ENCODE peak calls at places on chromosome 4, in ten cellular contexts. Y is HCT116, Z is body of pancreas, K is gastrocnemius medialis, X is ovary, F is uterus, H is heart left ventricle, V is testis, L is IMR-90, M is esophagus squamous epithelium. C is an unnamed sample.

GRCh38 chr4:74621616-74622015 is 172.7 kb downstream of the BTC start:
- DNase-seq in Y (no peak), Z (no peak), K (no peak), X (no peak), F (no peak), H (no peak), V (no peak), L (no peak), M (no peak), C (no peak)

GRCh38 chr4:128286474-128287158 is 997 bp downstream of the PGRMC2 start:
- DNase-seq in Y (peak; percentile 22), Z (no peak), K (no peak), X (no peak), F (no peak), H (no peak), V (no peak), L (peak; percentile 61), M (no peak), C (no peak)

GRCh38 chr4:8201341-8201781 is 2.3 kb downstream of the SH3TC1 start:
- DNase-seq in Y (no peak), Z (no peak), K (no peak), X (no peak), F (no peak), H (no peak), V (peak; percentile 34), L (no peak), M (no peak), C (no peak)

GRCh38 chr4:99394913-99395312 is 40.2 kb downstream of the ADH7 start:
- DNase-seq in Y (no peak), Z (no peak), K (no peak), X (no peak), F (no peak), H (no peak), V (no peak), L (peak; percentile 80), M (no peak), C (no peak)

GRCh38 chr4:3297066-3297859 is 4.4 kb downstream of the RGS12 start:
- DNase-seq in Y (no peak), Z (no peak), K (peak; percentile 6), X (no peak), F (no peak), H (no peak), V (peak; percentile 6), L (no peak), M (no peak), C (peak; percentile 6)

GRCh38 chr4:101643201-101643600 is 147.3 kb upstream of the BANK1 start:
- DNase-seq in Y (peak; percentile 16), Z (no peak), K (no peak), X (no peak), F (no peak), H (no peak), V (no peak), L (no peak), M (no peak), C (no peak)

GRCh38 chr4:15654556-15655222 is 468 bp downstream of the FBXL5 start:
- DNase-seq in Y (no peak), Z (peak; percentile 44), K (peak; percentile 39), X (peak; percentile 67), F (peak; percentile 56), H (peak; percentile 55), V (peak; percentile 69), L (peak; percentile 24), M (no peak), C (peak; percentile 60)

GRCh38 chr4:186105721-186106335 is 1.3 kb downstream of the FAM149A start:
- DNase-seq in Y (no peak), Z (peak; percentile 45), K (no peak), X (no peak), F (no peak), H (no peak), V (no peak), L (no peak), M (no peak), C (no peak)

GRCh38 chr4:176270669-176271068 is 1.6 kb upstream of the ASB5 start:
- DNase-seq in Y (peak; percentile 93), Z (no peak), K (peak; percentile 93), X (no peak), F (peak; percentile 24), H (no peak), V (no peak), L (peak; percentile 100), M (no peak), C (no peak)

GRCh38 chr4:57071340-57071739 is 38.8 kb downstream of the IGFBP7 start:
- DNase-seq in Y (no peak), Z (no peak), K (peak; percentile 50), X (no peak), F (no peak), H (no peak), V (no peak), L (peak; percentile 57), M (no peak), C (peak; percentile 70)

GRCh38 chr4:140240237-140240636 is 86.3 kb upstream of the MAML3 start:
- DNase-seq in Y (no peak), Z (no peak), K (peak; percentile 46), X (no peak), F (no peak), H (no peak), V (no peak), L (no peak), M (no peak), C (no peak)

GRCh38 chr4:106587558-106587957 is 219.0 kb upstream of the GIMD1 start:
- DNase-seq in Y (no peak), Z (no peak), K (no peak), X (no peak), F (no peak), H (no peak), V (no peak), L (peak; percentile 67), M (no peak), C (no peak)

GRCh38 chr4:119870868-119871267 is 195.8 kb downstream of the MAD2L1 start:
- DNase-seq in Y (no peak), Z (no peak), K (no peak), X (no peak), F (no peak), H (no peak), V (no peak), L (no peak), M (no peak), C (no peak)

DNA sequence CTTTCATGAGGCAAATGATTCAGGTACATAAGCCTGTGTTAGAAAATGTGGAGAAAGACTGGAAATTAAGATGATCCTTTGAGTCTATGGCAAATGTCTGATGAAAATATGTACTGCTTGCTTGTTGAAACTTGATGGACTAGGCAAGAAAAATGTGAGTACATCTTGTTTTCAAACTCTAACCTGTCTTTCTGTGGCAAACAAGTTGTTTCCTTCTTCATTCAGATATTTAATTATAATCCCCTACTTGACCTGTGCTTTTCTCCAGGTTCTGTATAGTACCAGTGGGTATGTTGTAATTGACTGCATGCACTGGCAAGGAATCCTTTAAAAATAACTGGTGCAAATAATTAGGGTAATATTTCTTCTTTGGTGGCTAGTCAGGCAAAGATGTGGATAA is 136.7 kb downstream of the ARHGAP24 start:
- DNase-seq in Y (no peak), Z (no peak), K (no peak), X (no peak), F (no peak), H (no peak), V (no peak), L (no peak), M (no peak), C (no peak)
- H3K36me3 ChIP-seq in Y (no peaks in the 10 kb centered on the region), Z (no peaks in the 10 kb centered on the region), K (no peaks in the 10 kb centered on the region), X (no peaks in the 10 kb centered on the region), F (no peaks in the 10 kb centered on the region), H (no peaks in the 10 kb centered on the region), V (no peaks in the 10 kb centered on the region), L (no peaks in the 10 kb centered on the region), M (no peaks in the 10 kb centered on the region), C (no peaks in the 10 kb centered on the region)

GRCh38 chr4:25861951-25862410 is 807 bp downstream of the SEL1L3 start:
- DNase-seq in Y (no peak), Z (peak; percentile 39), K (no peak), X (no peak), F (no peak), H (no peak), V (peak; percentile 28), L (peak; percentile 40), M (no peak), C (no peak)
- TF ChIP-seq POLR2A in Y (no peak), Z (peak; percentile 34), K (no peak), X (no peak), F (no peak), H (no peak), V (no peak), L (no peak), M (no peak), C (no peak)

DNA sequence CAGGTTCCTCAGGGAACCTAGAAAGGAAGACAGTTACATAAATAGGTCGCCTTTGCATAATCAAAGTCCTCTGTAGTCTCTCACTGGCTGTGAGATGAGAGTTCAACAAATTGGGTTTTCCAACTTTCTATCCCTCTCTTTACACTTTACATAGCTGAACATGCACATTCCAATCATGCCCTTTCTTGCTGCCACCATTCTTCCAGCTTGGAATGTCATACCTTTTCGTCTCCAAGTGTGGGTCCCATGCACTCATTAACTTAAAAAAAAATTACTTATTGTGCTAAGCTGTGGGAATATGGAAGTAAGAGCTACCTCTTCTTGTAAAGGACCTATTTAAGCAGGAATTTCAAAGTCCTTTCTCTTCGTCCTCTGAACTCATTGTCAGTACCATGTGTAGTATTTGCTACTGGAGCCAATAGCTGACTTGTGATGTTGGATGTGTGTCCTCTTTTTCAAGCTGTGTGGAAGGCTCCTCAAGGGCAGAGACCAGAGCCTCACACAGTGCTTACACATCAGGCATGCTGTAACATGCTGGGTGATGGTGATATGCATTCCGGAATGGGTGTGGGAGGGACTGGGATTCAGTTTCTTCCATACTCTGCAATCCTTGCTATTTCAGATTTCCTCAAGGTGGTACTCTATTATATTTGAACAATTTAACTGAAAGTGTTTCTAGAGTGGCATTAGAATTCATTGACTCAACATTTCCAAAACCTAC is 7.1 kb downstream of the ENOPH1 start:
- DNase-seq in Y (no peak), Z (no peak), K (no peak), X (no peak), F (no peak), H (no peak), V (no peak), L (peak; percentile 44), M (no peak), C (no peak)
- H3K36me3 ChIP-seq in Y (peaks cover 3% of the 10 kb centered on the region), Z (no peaks in the 10 kb centered on the region), K (no peaks in the 10 kb centered on the region), X (no peaks in the 10 kb centered on the region), F (no peaks in the 10 kb centered on the region), H (no peaks in the 10 kb centered on the region), V (no peaks in the 10 kb centered on the region), L (no peaks in the 10 kb centered on the region), M (peaks cover 7% of the 10 kb centered on the region), C (no peaks in the 10 kb centered on the region)

DNA sequence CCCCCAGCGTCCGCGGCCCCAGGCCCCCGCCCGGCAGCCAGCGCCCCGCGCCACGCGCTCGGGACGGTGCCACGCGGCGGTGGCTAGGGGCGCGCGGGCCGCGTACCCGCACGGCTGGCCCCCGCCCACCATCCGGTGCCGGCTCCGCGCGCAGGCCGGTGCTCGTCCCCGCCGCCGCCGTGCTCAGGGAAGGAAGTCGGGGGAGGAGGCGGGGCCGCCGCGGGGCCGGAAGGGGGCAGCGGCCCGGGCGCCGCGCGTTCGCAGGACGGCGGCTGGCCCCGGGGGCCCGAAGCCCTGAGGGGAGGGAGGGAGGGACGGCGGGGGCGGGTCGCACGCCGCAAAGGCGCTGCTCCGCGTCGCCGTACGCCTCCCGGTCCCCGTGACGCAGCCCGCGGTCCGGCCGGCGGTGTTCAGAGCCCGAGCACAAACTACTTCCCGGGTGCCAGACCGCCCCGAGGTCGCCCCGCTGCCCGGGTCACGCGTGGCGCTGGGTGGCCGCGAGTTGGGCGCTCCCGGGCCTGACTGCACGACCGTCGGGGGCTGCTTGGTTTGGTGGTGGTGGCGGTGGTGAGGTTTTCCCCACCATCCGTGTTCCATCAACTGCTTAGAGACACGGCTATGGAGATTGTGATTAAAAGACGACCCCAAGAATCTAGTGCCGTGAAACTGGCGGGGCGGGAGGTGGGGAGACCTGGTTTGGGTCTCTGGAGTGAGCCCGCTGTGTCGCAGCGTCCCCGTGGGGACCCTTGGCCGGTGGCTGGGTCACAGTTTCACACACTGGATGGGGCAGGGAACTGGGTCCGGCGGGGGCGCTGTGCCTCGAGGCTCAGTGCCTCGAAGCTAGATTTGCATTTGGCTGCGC is at the start of gene DCTD:
- DNase-seq in Y (no peak), Z (peak; percentile 74), K (peak; percentile 59), X (peak; percentile 82), F (peak; percentile 67), H (peak; percentile 86), V (peak; percentile 82), L (peak; percentile 65), M (peak; percentile 26), C (peak; percentile 74)
- TF ChIP-seq POLR2A in Y (peak; percentile 49), Z (peak; percentile 76), K (peak; percentile 46), X (peak; percentile 28), F (peak; percentile 48), H (peak; percentile 36), V (no peak), L (peak; percentile 39), M (no peak), C (no peak)

C was measured in adrenal gland.